ENCODE peak calls at places on chromosome 19, in ten cellular contexts. One of them, this sample, is unnamed.
A peak's percentile ranks its signal among the peaks of the same experiment; 100 is the strongest.

GRCh38 chr19:6214881-6215541 is 64.8 kb downstream of the MLLT1 start:
- DNase-seq in upper lobe of right lung: peak; percentile 65
- DNase-seq in CD8-positive, alpha-beta memory T cell: no peak
- DNase-seq in aorta: peak; percentile 64
- DNase-seq in stimulated activated CD4-positive, alpha-beta T cell treated with anti-CD3 and anti-CD28 coated beads, Interleukin-2, amount 100 ng/mL, for 48 hours: no peak
- DNase-seq in nucleus accumbens: no peak
- DNase-seq in T follicular helper cell: no peak
- DNase-seq in retinal pigment epithelial cell: no peak
- DNase-seq in mammary epithelial cell: no peak
- DNase-seq in stimulated activated CD8-positive, alpha-beta memory T cell treated with anti-CD3 and anti-CD28 coated beads, Interleukin-4, amount 100 ng/mL, for 24 hours: no peak
- DNase-seq in this sample: peak; percentile 12

GRCh38 chr19:43777163-43777700 is 3.5 kb downstream of the KCNN4 start:
- DNase-seq in upper lobe of right lung: no peak
- DNase-seq in CD8-positive, alpha-beta memory T cell: peak; percentile 64
- DNase-seq in aorta: no peak
- DNase-seq in stimulated activated CD4-positive, alpha-beta T cell treated with anti-CD3 and anti-CD28 coated beads, Interleukin-2, amount 100 ng/mL, for 48 hours: no peak
- DNase-seq in nucleus accumbens: no peak
- DNase-seq in T follicular helper cell: peak; percentile 49
- DNase-seq in retinal pigment epithelial cell: no peak
- DNase-seq in mammary epithelial cell: peak; percentile 35
- DNase-seq in stimulated activated CD8-positive, alpha-beta memory T cell treated with anti-CD3 and anti-CD28 coated beads, Interleukin-4, amount 100 ng/mL, for 24 hours: no peak
- DNase-seq in this sample: no peak

GRCh38 chr19:524062-524674 is 7.4 kb upstream of the CDC34 start:
- DNase-seq in upper lobe of right lung: no peak
- DNase-seq in CD8-positive, alpha-beta memory T cell: no peak
- DNase-seq in aorta: no peak
- DNase-seq in stimulated activated CD4-positive, alpha-beta T cell treated with anti-CD3 and anti-CD28 coated beads, Interleukin-2, amount 100 ng/mL, for 48 hours: no peak
- DNase-seq in nucleus accumbens: no peak
- DNase-seq in T follicular helper cell: no peak
- DNase-seq in retinal pigment epithelial cell: no peak
- DNase-seq in mammary epithelial cell: no peak
- DNase-seq in stimulated activated CD8-positive, alpha-beta memory T cell treated with anti-CD3 and anti-CD28 coated beads, Interleukin-4, amount 100 ng/mL, for 24 hours: no peak
- DNase-seq in this sample: peak; percentile 77

GRCh38 chr19:51131780-51132680 is 7.3 kb downstream of the SIGLEC9 start:
- DNase-seq in upper lobe of right lung: peak; percentile 78
- DNase-seq in CD8-positive, alpha-beta memory T cell: no peak
- DNase-seq in aorta: no peak
- DNase-seq in stimulated activated CD4-positive, alpha-beta T cell treated with anti-CD3 and anti-CD28 coated beads, Interleukin-2, amount 100 ng/mL, for 48 hours: no peak
- DNase-seq in nucleus accumbens: no peak
- DNase-seq in T follicular helper cell: no peak
- DNase-seq in retinal pigment epithelial cell: peak; percentile 69
- DNase-seq in mammary epithelial cell: no peak
- DNase-seq in stimulated activated CD8-positive, alpha-beta memory T cell treated with anti-CD3 and anti-CD28 coated beads, Interleukin-4, amount 100 ng/mL, for 24 hours: no peak
- DNase-seq in this sample: no peak

GRCh38 chr19:33998739-33999345 is 173.5 kb upstream of the LSM14A start:
- DNase-seq in upper lobe of right lung: no peak
- DNase-seq in CD8-positive, alpha-beta memory T cell: no peak
- DNase-seq in aorta: no peak
- DNase-seq in stimulated activated CD4-positive, alpha-beta T cell treated with anti-CD3 and anti-CD28 coated beads, Interleukin-2, amount 100 ng/mL, for 48 hours: no peak
- DNase-seq in nucleus accumbens: no peak
- DNase-seq in T follicular helper cell: no peak
- DNase-seq in retinal pigment epithelial cell: no peak
- DNase-seq in mammary epithelial cell: no peak
- DNase-seq in stimulated activated CD8-positive, alpha-beta memory T cell treated with anti-CD3 and anti-CD28 coated beads, Interleukin-4, amount 100 ng/mL, for 24 hours: no peak
- DNase-seq in this sample: no peak

GRCh38 chr19:41016488-41017071 is 25.5 kb downstream of the CYP2B6 start:
- DNase-seq in upper lobe of right lung: no peak
- DNase-seq in CD8-positive, alpha-beta memory T cell: no peak
- DNase-seq in aorta: no peak
- DNase-seq in stimulated activated CD4-positive, alpha-beta T cell treated with anti-CD3 and anti-CD28 coated beads, Interleukin-2, amount 100 ng/mL, for 48 hours: no peak
- DNase-seq in nucleus accumbens: no peak
- DNase-seq in T follicular helper cell: no peak
- DNase-seq in retinal pigment epithelial cell: no peak
- DNase-seq in mammary epithelial cell: no peak
- DNase-seq in stimulated activated CD8-positive, alpha-beta memory T cell treated with anti-CD3 and anti-CD28 coated beads, Interleukin-4, amount 100 ng/mL, for 24 hours: no peak
- DNase-seq in this sample: no peak

GRCh38 chr19:4914736-4915501 is 5.6 kb downstream of the UHRF1 start:
- DNase-seq in upper lobe of right lung: no peak
- DNase-seq in CD8-positive, alpha-beta memory T cell: peak; percentile 90
- DNase-seq in aorta: peak; percentile 76
- DNase-seq in stimulated activated CD4-positive, alpha-beta T cell treated with anti-CD3 and anti-CD28 coated beads, Interleukin-2, amount 100 ng/mL, for 48 hours: peak; percentile 49
- DNase-seq in nucleus accumbens: no peak
- DNase-seq in T follicular helper cell: peak; percentile 68
- DNase-seq in retinal pigment epithelial cell: peak; percentile 60
- DNase-seq in mammary epithelial cell: peak; percentile 93
- DNase-seq in stimulated activated CD8-positive, alpha-beta memory T cell treated with anti-CD3 and anti-CD28 coated beads, Interleukin-4, amount 100 ng/mL, for 24 hours: peak; percentile 55
- DNase-seq in this sample: no peak

GRCh38 chr19:48120505-48120904 is 9.9 kb upstream of the PLA2G4C start:
- DNase-seq in upper lobe of right lung: no peak
- DNase-seq in CD8-positive, alpha-beta memory T cell: no peak
- DNase-seq in aorta: no peak
- DNase-seq in stimulated activated CD4-positive, alpha-beta T cell treated with anti-CD3 and anti-CD28 coated beads, Interleukin-2, amount 100 ng/mL, for 48 hours: no peak
- DNase-seq in nucleus accumbens: no peak
- DNase-seq in T follicular helper cell: no peak
- DNase-seq in retinal pigment epithelial cell: no peak
- DNase-seq in mammary epithelial cell: no peak
- DNase-seq in stimulated activated CD8-positive, alpha-beta memory T cell treated with anti-CD3 and anti-CD28 coated beads, Interleukin-4, amount 100 ng/mL, for 24 hours: no peak
- DNase-seq in this sample: no peak

GRCh38 chr19:5364674-5365073 is 24.1 kb upstream of the PTPRS start:
- DNase-seq in upper lobe of right lung: no peak
- DNase-seq in CD8-positive, alpha-beta memory T cell: no peak
- DNase-seq in aorta: no peak
- DNase-seq in stimulated activated CD4-positive, alpha-beta T cell treated with anti-CD3 and anti-CD28 coated beads, Interleukin-2, amount 100 ng/mL, for 48 hours: no peak
- DNase-seq in nucleus accumbens: no peak
- DNase-seq in T follicular helper cell: no peak
- DNase-seq in retinal pigment epithelial cell: no peak
- DNase-seq in mammary epithelial cell: no peak
- DNase-seq in stimulated activated CD8-positive, alpha-beta memory T cell treated with anti-CD3 and anti-CD28 coated beads, Interleukin-4, amount 100 ng/mL, for 24 hours: no peak
- DNase-seq in this sample: no peak

GRCh38 chr19:39913682-39914333 is 20.6 kb downstream of the FCGBP start:
- DNase-seq in upper lobe of right lung: peak; percentile 51
- DNase-seq in CD8-positive, alpha-beta memory T cell: no peak
- DNase-seq in aorta: no peak
- DNase-seq in stimulated activated CD4-positive, alpha-beta T cell treated with anti-CD3 and anti-CD28 coated beads, Interleukin-2, amount 100 ng/mL, for 48 hours: no peak
- DNase-seq in nucleus accumbens: no peak
- DNase-seq in T follicular helper cell: no peak
- DNase-seq in retinal pigment epithelial cell: no peak
- DNase-seq in mammary epithelial cell: no peak
- DNase-seq in stimulated activated CD8-positive, alpha-beta memory T cell treated with anti-CD3 and anti-CD28 coated beads, Interleukin-4, amount 100 ng/mL, for 24 hours: no peak
- DNase-seq in this sample: no peak

GRCh38 chr19:17244618-17245534 is 843 bp downstream of the NR2F6 start:
- DNase-seq in upper lobe of right lung: peak; percentile 83
- DNase-seq in CD8-positive, alpha-beta memory T cell: no peak
- DNase-seq in aorta: no peak
- DNase-seq in stimulated activated CD4-positive, alpha-beta T cell treated with anti-CD3 and anti-CD28 coated beads, Interleukin-2, amount 100 ng/mL, for 48 hours: no peak
- DNase-seq in nucleus accumbens: no peak
- DNase-seq in T follicular helper cell: no peak
- DNase-seq in retinal pigment epithelial cell: no peak
- DNase-seq in mammary epithelial cell: no peak
- DNase-seq in stimulated activated CD8-positive, alpha-beta memory T cell treated with anti-CD3 and anti-CD28 coated beads, Interleukin-4, amount 100 ng/mL, for 24 hours: no peak
- DNase-seq in this sample: no peak

GRCh38 chr19:4641132-4641531 is 1.8 kb downstream of the TNFAIP8L1 start:
- DNase-seq in upper lobe of right lung: no peak
- DNase-seq in CD8-positive, alpha-beta memory T cell: no peak
- DNase-seq in aorta: no peak
- DNase-seq in stimulated activated CD4-positive, alpha-beta T cell treated with anti-CD3 and anti-CD28 coated beads, Interleukin-2, amount 100 ng/mL, for 48 hours: no peak
- DNase-seq in nucleus accumbens: no peak
- DNase-seq in T follicular helper cell: no peak
- DNase-seq in retinal pigment epithelial cell: no peak
- DNase-seq in mammary epithelial cell: no peak
- DNase-seq in stimulated activated CD8-positive, alpha-beta memory T cell treated with anti-CD3 and anti-CD28 coated beads, Interleukin-4, amount 100 ng/mL, for 24 hours: no peak
- DNase-seq in this sample: no peak

GRCh38 chr19:38417544-38418506 is 8.2 kb downstream of the RASGRP4 start:
- DNase-seq in upper lobe of right lung: peak; percentile 89
- DNase-seq in CD8-positive, alpha-beta memory T cell: peak; percentile 58
- DNase-seq in aorta: peak; percentile 86
- DNase-seq in stimulated activated CD4-positive, alpha-beta T cell treated with anti-CD3 and anti-CD28 coated beads, Interleukin-2, amount 100 ng/mL, for 48 hours: peak; percentile 52
- DNase-seq in nucleus accumbens: no peak
- DNase-seq in T follicular helper cell: no peak
- DNase-seq in retinal pigment epithelial cell: no peak
- DNase-seq in mammary epithelial cell: peak; percentile 11
- DNase-seq in stimulated activated CD8-positive, alpha-beta memory T cell treated with anti-CD3 and anti-CD28 coated beads, Interleukin-4, amount 100 ng/mL, for 24 hours: peak; percentile 45
- DNase-seq in this sample: no peak

GRCh38 chr19:53041366-53041765 is 3.2 kb upstream of the ERVV-2 start:
- DNase-seq in upper lobe of right lung: no peak
- DNase-seq in CD8-positive, alpha-beta memory T cell: no peak
- DNase-seq in aorta: no peak
- DNase-seq in stimulated activated CD4-positive, alpha-beta T cell treated with anti-CD3 and anti-CD28 coated beads, Interleukin-2, amount 100 ng/mL, for 48 hours: no peak
- DNase-seq in nucleus accumbens: no peak
- DNase-seq in T follicular helper cell: no peak
- DNase-seq in retinal pigment epithelial cell: no peak
- DNase-seq in mammary epithelial cell: peak; percentile 14
- DNase-seq in stimulated activated CD8-positive, alpha-beta memory T cell treated with anti-CD3 and anti-CD28 coated beads, Interleukin-4, amount 100 ng/mL, for 24 hours: no peak
- DNase-seq in this sample: no peak

GRCh38 chr19:46601318-46602224 is at the start of gene CALM3:
- DNase-seq in upper lobe of right lung: peak; percentile 72
- DNase-seq in CD8-positive, alpha-beta memory T cell: no peak
- DNase-seq in aorta: peak; percentile 79
- DNase-seq in stimulated activated CD4-positive, alpha-beta T cell treated with anti-CD3 and anti-CD28 coated beads, Interleukin-2, amount 100 ng/mL, for 48 hours: no peak
- DNase-seq in nucleus accumbens: no peak
- DNase-seq in T follicular helper cell: no peak
- DNase-seq in retinal pigment epithelial cell: no peak
- DNase-seq in mammary epithelial cell: no peak
- DNase-seq in stimulated activated CD8-positive, alpha-beta memory T cell treated with anti-CD3 and anti-CD28 coated beads, Interleukin-4, amount 100 ng/mL, for 24 hours: no peak
- DNase-seq in this sample: no peak

GRCh38 chr19:39834287-39834841 is 402 bp upstream of the DYRK1B start:
- DNase-seq in upper lobe of right lung: no peak
- DNase-seq in CD8-positive, alpha-beta memory T cell: no peak
- DNase-seq in aorta: no peak
- DNase-seq in stimulated activated CD4-positive, alpha-beta T cell treated with anti-CD3 and anti-CD28 coated beads, Interleukin-2, amount 100 ng/mL, for 48 hours: no peak
- DNase-seq in nucleus accumbens: no peak
- DNase-seq in T follicular helper cell: no peak
- DNase-seq in retinal pigment epithelial cell: no peak
- DNase-seq in mammary epithelial cell: no peak
- DNase-seq in stimulated activated CD8-positive, alpha-beta memory T cell treated with anti-CD3 and anti-CD28 coated beads, Interleukin-4, amount 100 ng/mL, for 24 hours: no peak
- DNase-seq in this sample: no peak

GRCh38 chr19:2549701-2550191 is 73.8 kb downstream of the GADD45B start:
- DNase-seq in upper lobe of right lung: peak; percentile 91
- DNase-seq in CD8-positive, alpha-beta memory T cell: no peak
- DNase-seq in aorta: peak; percentile 87
- DNase-seq in stimulated activated CD4-positive, alpha-beta T cell treated with anti-CD3 and anti-CD28 coated beads, Interleukin-2, amount 100 ng/mL, for 48 hours: no peak
- DNase-seq in nucleus accumbens: peak; percentile 79
- DNase-seq in T follicular helper cell: no peak
- DNase-seq in retinal pigment epithelial cell: peak; percentile 85
- DNase-seq in mammary epithelial cell: peak; percentile 58
- DNase-seq in stimulated activated CD8-positive, alpha-beta memory T cell treated with anti-CD3 and anti-CD28 coated beads, Interleukin-4, amount 100 ng/mL, for 24 hours: no peak
- DNase-seq in this sample: no peak

GRCh38 chr19:4575978-4576933 is 16.8 kb upstream of the SEMA6B start:
- DNase-seq in upper lobe of right lung: peak; percentile 80
- DNase-seq in CD8-positive, alpha-beta memory T cell: peak; percentile 79
- DNase-seq in aorta: peak; percentile 87
- DNase-seq in stimulated activated CD4-positive, alpha-beta T cell treated with anti-CD3 and anti-CD28 coated beads, Interleukin-2, amount 100 ng/mL, for 48 hours: peak; percentile 72
- DNase-seq in nucleus accumbens: peak; percentile 28
- DNase-seq in T follicular helper cell: peak; percentile 54
- DNase-seq in retinal pigment epithelial cell: no peak
- DNase-seq in mammary epithelial cell: no peak
- DNase-seq in stimulated activated CD8-positive, alpha-beta memory T cell treated with anti-CD3 and anti-CD28 coated beads, Interleukin-4, amount 100 ng/mL, for 24 hours: peak; percentile 56
- DNase-seq in this sample: peak; percentile 93

GRCh38 chr19:4556574-4557185 is 2.8 kb downstream of the SEMA6B start:
- DNase-seq in upper lobe of right lung: peak; percentile 74
- DNase-seq in CD8-positive, alpha-beta memory T cell: no peak
- DNase-seq in aorta: no peak
- DNase-seq in stimulated activated CD4-positive, alpha-beta T cell treated with anti-CD3 and anti-CD28 coated beads, Interleukin-2, amount 100 ng/mL, for 48 hours: peak; percentile 52
- DNase-seq in nucleus accumbens: no peak
- DNase-seq in T follicular helper cell: no peak
- DNase-seq in retinal pigment epithelial cell: no peak
- DNase-seq in mammary epithelial cell: peak; percentile 29
- DNase-seq in stimulated activated CD8-positive, alpha-beta memory T cell treated with anti-CD3 and anti-CD28 coated beads, Interleukin-4, amount 100 ng/mL, for 24 hours: no peak
- DNase-seq in this sample: no peak

GRCh38 chr19:47363758-47364529 is 14.8 kb downstream of the DHX34 start:
- DNase-seq in upper lobe of right lung: no peak
- DNase-seq in CD8-positive, alpha-beta memory T cell: no peak
- DNase-seq in aorta: no peak
- DNase-seq in stimulated activated CD4-positive, alpha-beta T cell treated with anti-CD3 and anti-CD28 coated beads, Interleukin-2, amount 100 ng/mL, for 48 hours: no peak
- DNase-seq in nucleus accumbens: no peak
- DNase-seq in T follicular helper cell: no peak
- DNase-seq in retinal pigment epithelial cell: no peak
- DNase-seq in mammary epithelial cell: peak; percentile 35
- DNase-seq in stimulated activated CD8-positive, alpha-beta memory T cell treated with anti-CD3 and anti-CD28 coated beads, Interleukin-4, amount 100 ng/mL, for 24 hours: no peak
- DNase-seq in this sample: no peak

GRCh38 chr19:54073829-54074228 is 7.3 kb downstream of the TARM1 start:
- DNase-seq in upper lobe of right lung: no peak
- DNase-seq in CD8-positive, alpha-beta memory T cell: no peak
- DNase-seq in aorta: peak; percentile 27
- DNase-seq in stimulated activated CD4-positive, alpha-beta T cell treated with anti-CD3 and anti-CD28 coated beads, Interleukin-2, amount 100 ng/mL, for 48 hours: no peak
- DNase-seq in nucleus accumbens: no peak
- DNase-seq in T follicular helper cell: no peak
- DNase-seq in retinal pigment epithelial cell: no peak
- DNase-seq in mammary epithelial cell: no peak
- DNase-seq in stimulated activated CD8-positive, alpha-beta memory T cell treated with anti-CD3 and anti-CD28 coated beads, Interleukin-4, amount 100 ng/mL, for 24 hours: no peak
- DNase-seq in this sample: no peak

GRCh38 chr19:46213806-46214205 is 15.7 kb upstream of the IGFL1 start:
- DNase-seq in upper lobe of right lung: no peak
- DNase-seq in CD8-positive, alpha-beta memory T cell: no peak
- DNase-seq in aorta: peak; percentile 53
- DNase-seq in stimulated activated CD4-positive, alpha-beta T cell treated with anti-CD3 and anti-CD28 coated beads, Interleukin-2, amount 100 ng/mL, for 48 hours: no peak
- DNase-seq in nucleus accumbens: no peak
- DNase-seq in T follicular helper cell: no peak
- DNase-seq in retinal pigment epithelial cell: no peak
- DNase-seq in mammary epithelial cell: no peak
- DNase-seq in stimulated activated CD8-positive, alpha-beta memory T cell treated with anti-CD3 and anti-CD28 coated beads, Interleukin-4, amount 100 ng/mL, for 24 hours: no peak
- DNase-seq in this sample: no peak

GRCh38 chr19:13241321-13242104 is 91.3 kb downstream of the IER2 start:
- DNase-seq in upper lobe of right lung: no peak
- DNase-seq in CD8-positive, alpha-beta memory T cell: no peak
- DNase-seq in aorta: no peak
- DNase-seq in stimulated activated CD4-positive, alpha-beta T cell treated with anti-CD3 and anti-CD28 coated beads, Interleukin-2, amount 100 ng/mL, for 48 hours: no peak
- DNase-seq in nucleus accumbens: peak; percentile 68
- DNase-seq in T follicular helper cell: no peak
- DNase-seq in retinal pigment epithelial cell: no peak
- DNase-seq in mammary epithelial cell: peak; percentile 9
- DNase-seq in stimulated activated CD8-positive, alpha-beta memory T cell treated with anti-CD3 and anti-CD28 coated beads, Interleukin-4, amount 100 ng/mL, for 24 hours: peak; percentile 19
- DNase-seq in this sample: no peak

GRCh38 chr19:33661336-33661735 is 39.6 kb downstream of the CHST8 start:
- DNase-seq in upper lobe of right lung: no peak
- DNase-seq in CD8-positive, alpha-beta memory T cell: no peak
- DNase-seq in aorta: peak; percentile 34
- DNase-seq in stimulated activated CD4-positive, alpha-beta T cell treated with anti-CD3 and anti-CD28 coated beads, Interleukin-2, amount 100 ng/mL, for 48 hours: no peak
- DNase-seq in nucleus accumbens: no peak
- DNase-seq in T follicular helper cell: no peak
- DNase-seq in retinal pigment epithelial cell: no peak
- DNase-seq in mammary epithelial cell: no peak
- DNase-seq in stimulated activated CD8-positive, alpha-beta memory T cell treated with anti-CD3 and anti-CD28 coated beads, Interleukin-4, amount 100 ng/mL, for 24 hours: no peak
- DNase-seq in this sample: no peak

GRCh38 chr19:58571575-58571947 is 1.6 kb downstream of the MZF1 start:
- DNase-seq in upper lobe of right lung: peak; percentile 41
- DNase-seq in CD8-positive, alpha-beta memory T cell: no peak
- DNase-seq in aorta: peak; percentile 64
- DNase-seq in stimulated activated CD4-positive, alpha-beta T cell treated with anti-CD3 and anti-CD28 coated beads, Interleukin-2, amount 100 ng/mL, for 48 hours: no peak
- DNase-seq in nucleus accumbens: no peak
- DNase-seq in T follicular helper cell: no peak
- DNase-seq in retinal pigment epithelial cell: no peak
- DNase-seq in mammary epithelial cell: no peak
- DNase-seq in stimulated activated CD8-positive, alpha-beta memory T cell treated with anti-CD3 and anti-CD28 coated beads, Interleukin-4, amount 100 ng/mL, for 24 hours: no peak
- DNase-seq in this sample: no peak

GRCh38 chr19:31119951-31120690 is 229.1 kb downstream of the TSHZ3 start:
- DNase-seq in upper lobe of right lung: no peak
- DNase-seq in CD8-positive, alpha-beta memory T cell: no peak
- DNase-seq in aorta: no peak
- DNase-seq in stimulated activated CD4-positive, alpha-beta T cell treated with anti-CD3 and anti-CD28 coated beads, Interleukin-2, amount 100 ng/mL, for 48 hours: no peak
- DNase-seq in nucleus accumbens: no peak
- DNase-seq in T follicular helper cell: no peak
- DNase-seq in retinal pigment epithelial cell: no peak
- DNase-seq in mammary epithelial cell: no peak
- DNase-seq in stimulated activated CD8-positive, alpha-beta memory T cell treated with anti-CD3 and anti-CD28 coated beads, Interleukin-4, amount 100 ng/mL, for 24 hours: no peak
- DNase-seq in this sample: no peak

GRCh38 chr19:49872245-49873148 is 4.7 kb downstream of the AKT1S1 start:
- DNase-seq in upper lobe of right lung: no peak
- DNase-seq in CD8-positive, alpha-beta memory T cell: no peak
- DNase-seq in aorta: no peak
- DNase-seq in stimulated activated CD4-positive, alpha-beta T cell treated with anti-CD3 and anti-CD28 coated beads, Interleukin-2, amount 100 ng/mL, for 48 hours: no peak
- DNase-seq in nucleus accumbens: no peak
- DNase-seq in T follicular helper cell: no peak
- DNase-seq in retinal pigment epithelial cell: no peak
- DNase-seq in mammary epithelial cell: no peak
- DNase-seq in stimulated activated CD8-positive, alpha-beta memory T cell treated with anti-CD3 and anti-CD28 coated beads, Interleukin-4, amount 100 ng/mL, for 24 hours: no peak
- DNase-seq in this sample: no peak

GRCh38 chr19:39237200-39238184 is 7.3 kb downstream of the IFNL3 start:
- DNase-seq in upper lobe of right lung: peak; percentile 93
- DNase-seq in CD8-positive, alpha-beta memory T cell: peak; percentile 63
- DNase-seq in aorta: no peak
- DNase-seq in stimulated activated CD4-positive, alpha-beta T cell treated with anti-CD3 and anti-CD28 coated beads, Interleukin-2, amount 100 ng/mL, for 48 hours: no peak
- DNase-seq in nucleus accumbens: no peak
- DNase-seq in T follicular helper cell: no peak
- DNase-seq in retinal pigment epithelial cell: no peak
- DNase-seq in mammary epithelial cell: peak; percentile 15
- DNase-seq in stimulated activated CD8-positive, alpha-beta memory T cell treated with anti-CD3 and anti-CD28 coated beads, Interleukin-4, amount 100 ng/mL, for 24 hours: peak; percentile 29
- DNase-seq in this sample: peak; percentile 47

This sample was measured in HuH-7.5.